ENCODE peak calls at places on chromosome 15, in six cellular contexts. G is CD4-positive, alpha-beta T cell; L is caudate nucleus; E is skeletal muscle cell; I is stimulated activated CD4-positive, alpha-beta T cell treated with anti-CD3 and anti-CD28 coated beads, Interleukin-2, amount 100 ng/mL, for 48 hours; F is lung microvascular endothelial cell. T is an unnamed sample.

GRCh38 chr15:40334941-40335795 is 5.6 kb downstream of the CCDC9B start:
- DNase-seq in G (no peak), L (no peak), E (no peak), I (no peak), F (no peak), T (no peak)

GRCh38 chr15:80464952-80465645 is 60.9 kb downstream of the ARNT2 start:
- DNase-seq in G (no peak), L (no peak), E (no peak), I (no peak), F (no peak), T (no peak)

GRCh38 chr15:98554272-98555172 is 93.8 kb upstream of the IGF1R start:
- DNase-seq in G (no peak), L (no peak), E (no peak), I (no peak), F (no peak), T (no peak)

GRCh38 chr15:55916666-55917409 is 76.6 kb downstream of the NEDD4 start:
- DNase-seq in G (no peak), L (no peak), E (no peak), I (no peak), F (no peak), T (peak; percentile 66)

GRCh38 chr15:40847225-40847961 is 3.5 kb downstream of the SPINT1 start:
- DNase-seq in G (no peak), L (no peak), E (no peak), I (no peak), F (no peak), T (no peak)

GRCh38 chr15:78925956-78926743 is 18.7 kb downstream of the CTSH start:
- DNase-seq in G (no peak), L (no peak), E (no peak), I (no peak), F (no peak), T (no peak)

GRCh38 chr15:30990451-30991300 is 752 bp downstream of the MTMR10 start:
- DNase-seq in G (no peak), L (no peak), E (no peak), I (peak; percentile 8), F (no peak), T (no peak)

GRCh38 chr15:89441295-89441762 is 55.1 kb downstream of the RHCG start:
- DNase-seq in G (no peak), L (no peak), E (no peak), I (no peak), F (no peak), T (no peak)

GRCh38 chr15:45469027-45469426 is 53.5 kb downstream of the SLC30A4 start:
- DNase-seq in G (no peak), L (no peak), E (no peak), I (no peak), F (no peak), T (no peak)

GRCh38 chr15:71739355-71739754 is 71.0 kb upstream of the NR2E3 start:
- DNase-seq in G (no peak), L (no peak), E (no peak), I (no peak), F (no peak), T (no peak)

GRCh38 chr15:100893261-100893963 is 13.8 kb downstream of the ALDH1A3 start:
- DNase-seq in G (no peak), L (no peak), E (no peak), I (no peak), F (no peak), T (no peak)

GRCh38 chr15:79432345-79433311 is 492 bp downstream of the MINAR1 start:
- DNase-seq in G (no peak), L (no peak), E (no peak), I (no peak), F (no peak), T (no peak)

GRCh38 chr15:91857772-91858171 is 4.3 kb downstream of the SLCO3A1 start:
- DNase-seq in G (no peak), L (no peak), E (no peak), I (no peak), F (no peak), T (no peak)

GRCh38 chr15:84108725-84109124 is 126.8 kb upstream of the GOLGA6L4 start:
- DNase-seq in G (no peak), L (no peak), E (no peak), I (no peak), F (peak; percentile 25), T (no peak)

GRCh38 chr15:65460948-65461347 is 38.2 kb upstream of the IGDCC4 start:
- DNase-seq in G (no peak), L (no peak), E (no peak), I (peak; percentile 11), F (no peak), T (no peak)

GRCh38 chr15:88835119-88835518 is 31.9 kb downstream of the ACAN start:
- DNase-seq in G (no peak), L (no peak), E (no peak), I (no peak), F (no peak), T (no peak)

GRCh38 chr15:84814826-84815375 is 2.3 kb upstream of the ALPK3 start:
- DNase-seq in G (no peak), L (no peak), E (no peak), I (no peak), F (no peak), T (no peak)

GRCh38 chr15:80501453-80501852 is 97.3 kb downstream of the ARNT2 start:
- DNase-seq in G (no peak), L (no peak), E (no peak), I (no peak), F (no peak), T (no peak)

GRCh38 chr15:68213991-68214837 is 9.1 kb upstream of the CALML4 start:
- DNase-seq in G (no peak), L (no peak), E (no peak), I (no peak), F (no peak), T (no peak)

GRCh38 chr15:45441036-45441435 is 62.7 kb upstream of the GATM start:
- DNase-seq in G (no peak), L (no peak), E (no peak), I (no peak), F (no peak), T (no peak)

GRCh38 chr15:60469893-60470641 is 8.9 kb downstream of the ICE2 start:
- DNase-seq in G (no peak), L (no peak), E (no peak), I (no peak), F (peak; percentile 65), T (no peak)

GRCh38 chr15:85754993-85755392 is 39.7 kb downstream of the KLHL25 start:
- DNase-seq in G (no peak), L (no peak), E (no peak), I (no peak), F (no peak), T (no peak)

GRCh38 chr15:71261418-71261817 is 146.1 kb downstream of the THSD4 start:
- DNase-seq in G (no peak), L (no peak), E (no peak), I (no peak), F (no peak), T (no peak)

GRCh38 chr15:29418931-29419330 is 149.3 kb upstream of the NSMCE3 start:
- DNase-seq in G (no peak), L (no peak), E (no peak), I (no peak), F (no peak), T (no peak)

GRCh38 chr15:99592135-99592845 is 26.5 kb downstream of the MEF2A start:
- DNase-seq in G (no peak), L (no peak), E (peak; percentile 37), I (no peak), F (no peak), T (peak; percentile 54)

GRCh38 chr15:70628542-70628941 is 134.8 kb downstream of the UACA start:
- DNase-seq in G (no peak), L (no peak), E (no peak), I (no peak), F (no peak), T (no peak)

GRCh38 chr15:37758412-37758811 is 176.0 kb upstream of the TMCO5A start:
- DNase-seq in G (no peak), L (no peak), E (no peak), I (no peak), F (no peak), T (no peak)

T was measured in AG04449.